ENCODE peak calls at places on chromosomes 13 and 19, in four cellular contexts. S, J, U and D are unnamed samples.

GRCh38 chr13:71610876-71611275 is 256.1 kb downstream of the DACH1 start:
- DNase-seq in S (no peak), J (no peak), U (no peak), D (no peak)

GRCh38 chr13:113468461-113469147 is 15.3 kb upstream of the ADPRHL1 start:
- DNase-seq in S (no peak), J (no peak), U (peak; percentile 68), D (no peak)

GRCh38 chr13:30108913-30109237 is 198.5 kb downstream of the KATNAL1 start:
- DNase-seq in S (peak; percentile 67), J (no peak), U (no peak), D (peak; percentile 82)

GRCh38 chr13:83895994-83896580 is 13.8 kb upstream of the SLITRK1 start:
- DNase-seq in S (no peak), J (no peak), U (no peak), D (no peak)

GRCh38 chr13:112962911-112963625 is 5.9 kb upstream of the MCF2L start:
- DNase-seq in S (no peak), J (no peak), U (no peak), D (no peak)

GRCh38 chr19:54420383-54421168 is 5.3 kb downstream of the TTYH1 start:
- DNase-seq in S (no peak), J (no peak), U (peak; percentile 96), D (no peak)

GRCh38 chr13:112756511-112756966 is 66.7 kb downstream of the ATP11A start:
- DNase-seq in S (no peak), J (no peak), U (no peak), D (no peak)

GRCh38 chr19:13234518-13234917 is 84.3 kb downstream of the IER2 start:
- DNase-seq in S (no peak), J (no peak), U (peak; percentile 76), D (peak; percentile 59)

GRCh38 chr19:12867120-12868099 is 13.8 kb downstream of the DNASE2 start:
- DNase-seq in S (no peak), J (no peak), U (peak; percentile 93), D (peak; percentile 75)

GRCh38 chr19:11480927-11481776 is at the start of gene ELAVL3:
- DNase-seq in S (no peak), J (no peak), U (peak; percentile 72), D (no peak)

GRCh38 chr13:29543230-29544215 is 52.0 kb downstream of the SLC7A1 start:
- DNase-seq in S (no peak), J (no peak), U (no peak), D (no peak)

GRCh38 chr13:30679483-30680330 is 55.6 kb upstream of the ALOX5AP start:
- DNase-seq in S (no peak), J (no peak), U (peak; percentile 60), D (no peak)

GRCh38 chr19:12527034-12527836 is 24.0 kb downstream of the ZNF564 start:
- DNase-seq in S (no peak), J (no peak), U (peak; percentile 8), D (no peak)

GRCh38 chr13:43991773-43992201 is 112.1 kb downstream of the LACC1 start:
- DNase-seq in S (no peak), J (no peak), U (no peak), D (no peak)

GRCh38 chr19:32830231-32831014 is 39.1 kb downstream of the SLC7A9 start:
- DNase-seq in S (no peak), J (no peak), U (no peak), D (no peak)

GRCh38 chr19:39870171-39870971 is 24.2 kb upstream of the FBL start:
- DNase-seq in S (no peak), J (no peak), U (peak; percentile 52), D (no peak)

GRCh38 chr19:33246729-33247440 is 21.2 kb upstream of the SLC7A10 start:
- DNase-seq in S (no peak), J (no peak), U (no peak), D (peak; percentile 35)

GRCh38 chr13:90039516-90039915 is 1308.0 kb upstream of the MIR17HG start:
- DNase-seq in S (no peak), J (no peak), U (no peak), D (no peak)

GRCh38 chr13:73056054-73056962 is 2.5 kb upstream of the KLF5 start:
- DNase-seq in S (no peak), J (no peak), U (peak; percentile 8), D (no peak)

GRCh38 chr19:42634409-42635232 is 39.9 kb upstream of the CEACAM8 start:
- DNase-seq in S (no peak), J (no peak), U (peak; percentile 2), D (no peak)

GRCh38 chr13:108777421-108778420 is 148.3 kb downstream of the MYO16 start:
- DNase-seq in S (no peak), J (no peak), U (peak; percentile 13), D (no peak)

GRCh38 chr13:75226755-75227435 is 255.1 kb downstream of the TBC1D4 start:
- DNase-seq in S (no peak), J (no peak), U (no peak), D (no peak)

GRCh38 chr19:14048439-14049153 is 13.3 kb downstream of the PALM3 start:
- DNase-seq in S (no peak), J (no peak), U (peak; percentile 56), D (peak; percentile 72)

GRCh38 chr19:13417054-13417453 is 89.2 kb downstream of the CACNA1A start:
- DNase-seq in S (no peak), J (no peak), U (no peak), D (no peak)

GRCh38 chr19:16249826-16250434 is 52.2 kb downstream of the AP1M1 start:
- DNase-seq in S (no peak), J (no peak), U (no peak), D (no peak)

GRCh38 chr19:28217064-28217463 is 995.9 kb downstream of the UQCRFS1 start:
- DNase-seq in S (no peak), J (no peak), U (peak; percentile 39), D (no peak)

GRCh38 chr13:41596190-41596589 is 138.8 kb downstream of the RGCC start:
- DNase-seq in S (no peak), J (no peak), U (no peak), D (no peak)

GRCh38 chr19:16670291-16670690 is 9.4 kb downstream of the TMEM38A start:
- DNase-seq in S (no peak), J (no peak), U (no peak), D (no peak)

GRCh38 chr19:33670398-33670797 is 48.6 kb downstream of the CHST8 start:
- DNase-seq in S (no peak), J (peak; percentile 32), U (no peak), D (no peak)

GRCh38 chr13:114049026-114049425 is 75.2 kb upstream of the C13orf46 start:
- DNase-seq in S (no peak), J (no peak), U (no peak), D (peak; percentile 71)

GRCh38 chr19:6743071-6743470 is 3.6 kb downstream of the TRIP10 start:
- DNase-seq in S (no peak), J (no peak), U (peak; percentile 36), D (peak; percentile 46)

GRCh38 chr13:31956944-31957644 is 74.5 kb upstream of the FRY start:
- DNase-seq in S (no peak), J (no peak), U (no peak), D (no peak)

GRCh38 chr13:110155072-110155471 is 151.9 kb downstream of the COL4A1 start:
- DNase-seq in S (no peak), J (peak; percentile 52), U (no peak), D (no peak)

GRCh38 chr19:3589949-3590348 is 4.7 kb downstream of the GIPC3 start:
- DNase-seq in S (no peak), J (no peak), U (no peak), D (no peak)

GRCh38 chr19:38676023-38676877 is 28.8 kb downstream of the ACTN4 start:
- DNase-seq in S (no peak), J (no peak), U (no peak), D (no peak)

GRCh38 chr13:32881074-32881791 is 135.0 kb upstream of the KL start:
- DNase-seq in S (no peak), J (no peak), U (no peak), D (no peak)

GRCh38 chr19:49637865-49638350 is 2.0 kb downstream of the RRAS start:
- DNase-seq in S (peak; percentile 73), J (peak; percentile 92), U (peak; percentile 64), D (peak; percentile 87)

GRCh38 chr13:20182231-20182846 is 10.4 kb downstream of the GJB2 start:
- DNase-seq in S (no peak), J (no peak), U (peak; percentile 81), D (no peak)

GRCh38 chr13:26660761-26661160 is 99.8 kb downstream of the GPR12 start:
- DNase-seq in S (no peak), J (no peak), U (no peak), D (no peak)

GRCh38 chr19:42018503-42019193 is 24.6 kb upstream of the ATP1A3 start:
- DNase-seq in S (no peak), J (no peak), U (no peak), D (no peak)

GRCh38 chr19:47093841-47094240 is 19.7 kb downstream of the ZC3H4 start:
- DNase-seq in S (no peak), J (no peak), U (no peak), D (no peak)
- H3K4me1 ChIP-seq in S (peaks cover 6% of the 10 kb centered on the region), J (no peaks in the 10 kb centered on the region), U (peaks cover 25% of the 10 kb centered on the region), D (peaks cover 54% of the 10 kb centered on the region)

DNA sequence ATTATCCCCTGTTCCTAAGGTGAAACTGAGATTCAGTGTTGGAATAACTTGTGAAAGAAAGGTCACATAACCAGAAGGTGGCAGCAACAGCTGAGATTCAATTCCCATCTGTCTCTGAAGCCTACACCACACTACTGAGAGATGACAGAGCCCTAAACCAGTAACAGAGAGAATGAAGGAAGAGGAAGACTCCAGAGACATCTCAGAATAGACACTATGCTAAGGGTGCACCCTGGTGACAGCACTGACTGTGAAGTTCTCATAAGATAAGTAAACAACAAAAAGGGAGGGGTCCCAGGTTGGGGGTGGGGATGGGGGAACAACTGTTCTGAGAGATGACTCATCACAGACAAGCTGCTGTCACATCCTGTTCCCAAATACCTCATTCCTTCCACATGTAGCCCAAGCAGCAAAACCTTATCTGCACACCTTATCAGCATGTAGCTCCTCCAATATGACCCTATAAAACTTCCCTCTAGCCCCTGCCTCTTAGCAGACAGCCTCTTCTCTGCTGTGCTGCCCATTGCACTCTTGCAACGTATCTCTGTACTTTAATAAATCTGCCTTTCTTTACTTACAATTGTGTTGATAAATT is 46.5 kb downstream of the UTP14C start:
- DNase-seq in S (no peak), J (no peak), U (no peak), D (no peak)
- H3K9me3 ChIP-seq in S (peaks cover 33% of the 10 kb centered on the region), J (no peaks in the 10 kb centered on the region), U (peaks cover 6% of the 10 kb centered on the region), D (peaks cover 22% of the 10 kb centered on the region)

DNA sequence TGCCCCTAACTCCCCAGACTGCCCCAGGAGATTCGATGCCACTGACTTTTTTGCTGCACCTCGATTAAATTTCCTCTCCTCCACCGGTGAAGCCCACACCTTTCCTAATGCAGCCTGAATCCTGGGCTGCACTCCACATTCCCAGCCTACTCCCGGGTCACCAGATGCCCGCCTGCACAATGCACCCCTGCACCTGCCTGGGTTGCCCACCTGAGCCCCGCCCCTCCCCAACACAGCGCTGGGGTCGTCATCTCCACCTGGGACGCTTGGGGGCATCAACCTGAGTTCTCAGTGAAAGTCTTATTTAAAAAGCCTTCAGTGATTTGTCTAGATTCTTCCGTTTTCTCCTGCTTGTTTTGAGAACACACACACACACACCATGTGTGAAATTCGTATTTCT is 24.5 kb upstream of the DPP9 start:
- DNase-seq in S (no peak), J (no peak), U (no peak), D (no peak)
- H3K4me1 ChIP-seq in S (no peaks in the 10 kb centered on the region), J (no peaks in the 10 kb centered on the region), U (peaks cover 1% of the 10 kb centered on the region), D (no peaks in the 10 kb centered on the region)

GRCh38 chr19:21383980-21384582 is 12.9 kb upstream of the ZNF493 start:
- DNase-seq in S (no peak), J (no peak), U (no peak), D (no peak)
- H3K9me3 ChIP-seq in S (peaks cover 59% of the 10 kb centered on the region), J (peaks cover 42% of the 10 kb centered on the region), U (peaks cover 80% of the 10 kb centered on the region), D (peaks cover 95% of the 10 kb centered on the region)